ENCODE peak calls at places on chromosome 12, in six cellular contexts. D, W, P, O, Y and Z are unnamed samples.

GRCh38 chr12:57515468-57515933 is 4.8 kb downstream of the DDIT3 start:
- DNase-seq in P (no peak), O (no peak), Y (no peak), W (no peak), D (no peak), Z (no peak)

GRCh38 chr12:132178314-132178713 is 34.1 kb downstream of the NOC4L start:
- DNase-seq in D (no peak), O (no peak), W (no peak), P (no peak), Y (no peak), Z (no peak)

GRCh38 chr12:116818341-116818856 is 62.8 kb downstream of the HRK start:
- DNase-seq in P (no peak), D (peak), O (peak), Y (peak), W (no peak), Z (no peak)

GRCh38 chr12:78194448-78194847 is 363.8 kb downstream of the NAV3 start:
- DNase-seq in P (no peak), O (no peak), D (no peak), W (no peak), Y (no peak), Z (no peak)

GRCh38 chr12:81991868-81992267 is 232.7 kb upstream of the PPFIA2 start:
- DNase-seq in O (no peak), P (no peak), Y (no peak), D (no peak), W (no peak), Z (no peak)

GRCh38 chr12:75884465-75884985 is 147.1 kb downstream of the PHLDA1 start:
- DNase-seq in P (no peak), D (no peak), Y (no peak), W (no peak), O (no peak), Z (no peak)

GRCh38 chr12:13288937-13289643 is 92.6 kb downstream of the EMP1 start:
- DNase-seq in W (no peak), O (no peak), Y (no peak), D (no peak), P (no peak), Z (no peak)

GRCh38 chr12:120846721-120847120 is 57.4 kb downstream of the SPPL3 start:
- DNase-seq in P (no peak), O (no peak), W (no peak), Y (no peak), D (no peak), Z (no peak)